ENCODE peak calls at places on chromosomes 1 and 21, in eight cellular contexts. B is HCEC 1CT; X is posterior cingulate gyrus; L is naive thymus-derived CD8-positive, alpha-beta T cell; D is aorta; Q is HEK293T; A is KBM-7; K is activated CD4-positive, CD25-positive, alpha-beta regulatory T cell. P is an unnamed sample.

GRCh38 chr1:108657701-108658100 is 3.2 kb downstream of the HENMT1 start:
- DNase-seq in B (no peak), X (no peak), L (no peak), D (no peak), Q (no peak), A (no peak), K (no peak), P (no peak)

GRCh38 chr1:118290571-118290970 is 105.5 kb upstream of the SPAG17 start:
- DNase-seq in B (peak), X (no peak), L (no peak), D (no peak), Q (no peak), A (no peak), K (no peak), P (no peak)

GRCh38 chr1:204152310-204153044 is 633 bp upstream of the ETNK2 start:
- DNase-seq in B (no peak), X (no peak), L (no peak), D (peak), Q (no peak), A (no peak), K (no peak), P (no peak)

GRCh38 chr1:209435654-209436566 is 147.6 kb upstream of the CAMK1G start:
- DNase-seq in B (peak), X (peak), L (no peak), D (peak), Q (peak), A (peak), K (no peak), P (no peak)

GRCh38 chr1:100750002-100750885 is 30.7 kb downstream of the VCAM1 start:
- DNase-seq in B (no peak), X (no peak), L (no peak), D (no peak), Q (no peak), A (no peak), K (no peak), P (no peak)

GRCh38 chr1:185787238-185787637 is 53.0 kb downstream of the HMCN1 start:
- DNase-seq in B (no peak), X (no peak), L (no peak), D (peak), Q (no peak), A (no peak), K (no peak), P (no peak)

GRCh38 chr1:53046930-53047329 is 15.1 kb upstream of the PODN start:
- DNase-seq in B (no peak), X (no peak), L (no peak), D (peak), Q (no peak), A (no peak), K (no peak), P (no peak)

GRCh38 chr1:206725053-206725963 is 40.6 kb downstream of the MAPKAPK2 start:
- DNase-seq in B (peak), X (no peak), L (peak), D (no peak), Q (peak), A (peak), K (peak), P (no peak)

GRCh38 chr1:53999920-54000319 is 18.1 kb downstream of the LDLRAD1 start:
- DNase-seq in B (no peak), X (no peak), L (no peak), D (no peak), Q (no peak), A (no peak), K (no peak), P (no peak)

GRCh38 chr1:228956864-228957263 is 221.6 kb downstream of the RHOU start:
- DNase-seq in B (no peak), X (no peak), L (no peak), D (no peak), Q (no peak), A (no peak), K (no peak), P (no peak)

GRCh38 chr21:37176716-37177115 is 90.4 kb downstream of the VPS26C start:
- DNase-seq in B (no peak), X (no peak), L (no peak), D (no peak), Q (no peak), A (no peak), K (no peak), P (no peak)

GRCh38 chr1:116841569-116842364 is 67.9 kb upstream of the PTGFRN start:
- DNase-seq in B (no peak), X (no peak), L (no peak), D (no peak), Q (no peak), A (no peak), K (no peak), P (no peak)

GRCh38 chr1:228445867-228446584 is 29.4 kb upstream of the TRIM17 start:
- DNase-seq in B (peak), X (peak), L (no peak), D (peak), Q (no peak), A (no peak), K (no peak), P (no peak)

GRCh38 chr1:10865518-10866313 is 69.3 kb upstream of the CASZ1 start:
- DNase-seq in B (no peak), X (no peak), L (no peak), D (peak), Q (no peak), A (no peak), K (no peak), P (no peak)

GRCh38 chr1:183646780-183647179 is 6.3 kb downstream of the APOBEC4 start:
- DNase-seq in B (no peak), X (no peak), L (no peak), D (no peak), Q (no peak), A (no peak), K (no peak), P (no peak)

GRCh38 chr1:17586172-17586963 is 46.9 kb downstream of the ARHGEF10L start:
- DNase-seq in B (peak), X (no peak), L (no peak), D (peak), Q (no peak), A (no peak), K (no peak), P (no peak)

GRCh38 chr1:50637460-50637859 is 214.2 kb upstream of the DMRTA2 start:
- DNase-seq in B (peak), X (no peak), L (no peak), D (no peak), Q (no peak), A (no peak), K (no peak), P (no peak)